ENCODE peak calls at places on chromosomes 4 and X, in ten cellular contexts. Y is heart right ventricle, N is ovary, W is GM23338, H is cardiac fibroblast, L is aorta, G is coronary artery, R is AG09309, Q is prostate gland, M is left lung. Z is an unnamed sample.

GRCh38 chrX:140501321-140501720 is 3.5 kb downstream of the SOX3 start:
- DNase-seq in Y (no peak), N (no peak), W (peak), H (no peak), L (no peak), G (no peak), R (no peak), Q (no peak), M (no peak), Z (no peak)

GRCh38 chr4:169070071-169070894 is 60.2 kb upstream of the CBR4 start:
- DNase-seq in Y (peak), N (peak), W (peak), H (peak), L (peak), G (no peak), R (peak), Q (peak), M (no peak), Z (peak)

GRCh38 chrX:135295238-135295943 is 13.9 kb upstream of the ETDC start:
- DNase-seq in Y (peak), N (no peak), W (peak), H (peak), L (peak), G (no peak), R (no peak), Q (no peak), M (peak), Z (no peak)

GRCh38 chr4:153798436-153798835 is 9.6 kb upstream of the SFRP2 start:
- DNase-seq in Y (no peak), N (no peak), W (no peak), H (no peak), L (no peak), G (no peak), R (no peak), Q (no peak), M (no peak), Z (no peak)

GRCh38 chr4:128880662-128881061 is 71.2 kb downstream of the JADE1 start:
- DNase-seq in Y (no peak), N (no peak), W (no peak), H (peak), L (no peak), G (no peak), R (no peak), Q (no peak), M (no peak), Z (no peak)

GRCh38 chrX:37454537-37455285 is 105.5 kb downstream of the PRRG1 start:
- DNase-seq in Y (no peak), N (no peak), W (peak), H (peak), L (no peak), G (no peak), R (no peak), Q (no peak), M (no peak), Z (peak)

GRCh38 chrX:136802515-136802914 is 21.8 kb upstream of the ARHGEF6 start:
- DNase-seq in Y (no peak), N (no peak), W (no peak), H (no peak), L (no peak), G (no peak), R (no peak), Q (no peak), M (no peak), Z (no peak)

GRCh38 chrX:129472116-129472515 is 51.2 kb downstream of the SMARCA1 start:
- DNase-seq in Y (no peak), N (no peak), W (no peak), H (peak), L (no peak), G (no peak), R (no peak), Q (peak), M (no peak), Z (no peak)

GRCh38 chr4:3316146-3316545 is 23.3 kb downstream of the RGS12 start:
- DNase-seq in Y (no peak), N (peak), W (no peak), H (no peak), L (peak), G (peak), R (no peak), Q (no peak), M (no peak), Z (no peak)

GRCh38 chr4:3832536-3833220 is 66.5 kb downstream of the ADRA2C start:
- DNase-seq in Y (peak), N (no peak), W (no peak), H (no peak), L (peak), G (no peak), R (no peak), Q (no peak), M (peak), Z (no peak)

GRCh38 chr4:122285285-122285684 is 93.5 kb upstream of the ADAD1 start:
- DNase-seq in Y (no peak), N (no peak), W (no peak), H (peak), L (no peak), G (no peak), R (no peak), Q (no peak), M (no peak), Z (no peak)

GRCh38 chrX:132270699-132271098 is 51.5 kb upstream of the RAP2C start:
- DNase-seq in Y (no peak), N (peak), W (no peak), H (peak), L (no peak), G (no peak), R (peak), Q (no peak), M (no peak), Z (peak)

GRCh38 chr4:11338990-11339782 is 89.5 kb downstream of the HS3ST1 start:
- DNase-seq in Y (no peak), N (no peak), W (no peak), H (no peak), L (no peak), G (no peak), R (no peak), Q (no peak), M (no peak), Z (no peak)

GRCh38 chr4:166198921-166199320 is 325.9 kb downstream of the TLL1 start:
- DNase-seq in Y (no peak), N (no peak), W (no peak), H (no peak), L (no peak), G (no peak), R (no peak), Q (no peak), M (no peak), Z (no peak)

GRCh38 chr4:54659213-54660144 is 1.7 kb downstream of the KIT start:
- DNase-seq in Y (no peak), N (peak), W (peak), H (peak), L (no peak), G (no peak), R (no peak), Q (no peak), M (no peak), Z (no peak)

GRCh38 chrX:11381464-11381863 is 88.3 kb downstream of the AMELX start:
- DNase-seq in Y (no peak), N (peak), W (peak), H (peak), L (peak), G (no peak), R (peak), Q (peak), M (no peak), Z (no peak)

GRCh38 chrX:115719171-115719570 is 158.2 kb downstream of the PLS3 start:
- DNase-seq in Y (no peak), N (no peak), W (no peak), H (no peak), L (no peak), G (no peak), R (no peak), Q (no peak), M (no peak), Z (no peak)

GRCh38 chr4:11440481-11441181 is 11.9 kb upstream of the HS3ST1 start:
- DNase-seq in Y (no peak), N (no peak), W (no peak), H (no peak), L (no peak), G (no peak), R (no peak), Q (no peak), M (no peak), Z (no peak)

GRCh38 chr4:122602277-122603142 is 18.4 kb downstream of the IL21 start:
- DNase-seq in Y (no peak), N (no peak), W (peak), H (peak), L (no peak), G (no peak), R (peak), Q (peak), M (no peak), Z (peak)

GRCh38 chr4:66842401-66842800 is 702.9 kb downstream of the CENPC start:
- DNase-seq in Y (no peak), N (no peak), W (no peak), H (no peak), L (no peak), G (no peak), R (no peak), Q (no peak), M (no peak), Z (no peak)

GRCh38 chrX:15549189-15550012 is 48.8 kb downstream of the BMX start:
- DNase-seq in Y (no peak), N (no peak), W (no peak), H (no peak), L (no peak), G (no peak), R (no peak), Q (no peak), M (no peak), Z (no peak)

GRCh38 chrX:97046861-97047260 is 163.2 kb downstream of the RPA4 start:
- DNase-seq in Y (no peak), N (no peak), W (no peak), H (no peak), L (no peak), G (no peak), R (no peak), Q (no peak), M (no peak), Z (no peak)

GRCh38 chrX:119481218-119481875 is 13.1 kb downstream of the SLC25A5 start:
- DNase-seq in Y (peak), N (no peak), W (no peak), H (no peak), L (no peak), G (no peak), R (no peak), Q (no peak), M (no peak), Z (no peak)

GRCh38 chrX:6226646-6227444 is 1.8 kb downstream of the NLGN4X start:
- DNase-seq in Y (peak), N (peak), W (peak), H (no peak), L (no peak), G (no peak), R (no peak), Q (no peak), M (peak), Z (no peak)

GRCh38 chr4:19213388-19213787 is 1038.3 kb upstream of the SLIT2 start:
- DNase-seq in Y (no peak), N (no peak), W (no peak), H (no peak), L (no peak), G (no peak), R (no peak), Q (no peak), M (no peak), Z (no peak)

GRCh38 chr4:122826596-122827257 is at the start of gene FGF2:
- DNase-seq in Y (peak), N (peak), W (peak), H (peak), L (peak), G (peak), R (no peak), Q (peak), M (peak), Z (no peak)

GRCh38 chr4:124997124-124997523 is 284.6 kb upstream of the ANKRD50 start:
- DNase-seq in Y (no peak), N (no peak), W (no peak), H (no peak), L (no peak), G (no peak), R (no peak), Q (no peak), M (no peak), Z (no peak)

GRCh38 chr4:186068581-186069402 is at the start of gene TLR3:
- DNase-seq in Y (no peak), N (no peak), W (no peak), H (peak), L (no peak), G (no peak), R (no peak), Q (no peak), M (no peak), Z (no peak)

GRCh38 chr4:137310593-137311490 is 221.5 kb downstream of the PCDH18 start:
- DNase-seq in Y (no peak), N (no peak), W (no peak), H (peak), L (no peak), G (no peak), R (peak), Q (no peak), M (no peak), Z (no peak)

GRCh38 chr4:151324449-151325319 is 721 bp downstream of the SH3D19 start:
- DNase-seq in Y (peak), N (peak), W (peak), H (peak), L (peak), G (peak), R (no peak), Q (peak), M (peak), Z (no peak)

GRCh38 chr4:62709618-62710252 is 1509.6 kb downstream of the ADGRL3 start:
- DNase-seq in Y (no peak), N (no peak), W (peak), H (peak), L (no peak), G (no peak), R (no peak), Q (no peak), M (no peak), Z (no peak)

GRCh38 chr4:169100656-169101055 is 90.6 kb upstream of the CBR4 start:
- DNase-seq in Y (no peak), N (no peak), W (no peak), H (no peak), L (no peak), G (no peak), R (no peak), Q (no peak), M (no peak), Z (no peak)

GRCh38 chrX:1306909-1307625 is 29.5 kb upstream of the IL3RA start:
- DNase-seq in Y (no peak), N (no peak), W (peak), H (no peak), L (no peak), G (no peak), R (no peak), Q (no peak), M (peak), Z (no peak)

GRCh38 chrX:7771788-7772438 is 71.1 kb upstream of the VCX start:
- DNase-seq in Y (no peak), N (no peak), W (no peak), H (no peak), L (no peak), G (no peak), R (no peak), Q (no peak), M (no peak), Z (no peak)

GRCh38 chr4:163164110-163164509 is 2.6 kb downstream of the NAF1 start:
- DNase-seq in Y (no peak), N (no peak), W (no peak), H (no peak), L (no peak), G (no peak), R (no peak), Q (no peak), M (no peak), Z (no peak)

GRCh38 chr4:163165217-163166017 is 1.3 kb downstream of the NAF1 start:
- DNase-seq in Y (no peak), N (no peak), W (no peak), H (no peak), L (no peak), G (no peak), R (no peak), Q (no peak), M (no peak), Z (no peak)

GRCh38 chr4:163166041-163166579 is 580 bp downstream of the NAF1 start:
- DNase-seq in Y (peak), N (peak), W (peak), H (peak), L (peak), G (peak), R (no peak), Q (peak), M (peak), Z (no peak)

GRCh38 chr4:163167333-163167626 is 590 bp upstream of the NAF1 start:
- DNase-seq in Y (no peak), N (no peak), W (peak), H (peak), L (no peak), G (no peak), R (no peak), Q (no peak), M (no peak), Z (no peak)

GRCh38 chr4:163164591-163164990 is 2.1 kb downstream of the NAF1 start:
- DNase-seq in Y (no peak), N (no peak), W (no peak), H (no peak), L (no peak), G (no peak), R (no peak), Q (no peak), M (no peak), Z (peak)
- H3K4me3 ChIP-seq in Y (peak), N (peak), W (peak), H (no peak), L (peak), G (peak), R (no peak), Q (peak), M (no peak), Z (peak)

DNA sequence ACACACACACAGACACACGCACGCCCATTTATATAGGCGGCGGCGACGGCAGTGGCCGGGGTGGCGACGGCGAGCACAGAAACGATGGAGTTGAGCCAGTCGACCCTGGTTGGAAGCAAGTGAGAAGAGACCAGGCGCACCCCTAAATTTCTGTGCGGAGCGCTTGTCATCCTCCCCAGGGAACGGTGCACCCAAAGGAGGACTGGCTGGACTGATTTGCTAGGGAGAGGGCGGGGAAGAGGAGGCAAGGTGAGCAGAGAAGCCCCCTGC is 296 bp downstream of the NHS start:
- DNase-seq in Y (no peak), N (no peak), W (no peak), H (peak), L (no peak), G (no peak), R (no peak), Q (no peak), M (no peak), Z (no peak)
- H3K4me3 ChIP-seq in Y (peak), N (peak), W (peak), H (peak), L (peak), G (peak), R (peak), Q (peak), M (peak), Z (peak)

GRCh38 chr4:41161355-41161754 is 53.0 kb downstream of the APBB2 start:
- DNase-seq in Y (no peak), N (no peak), W (no peak), H (no peak), L (no peak), G (no peak), R (no peak), Q (no peak), M (no peak), Z (no peak)

GRCh38 chr4:41160010-41160789 is 54.1 kb downstream of the APBB2 start:
- DNase-seq in Y (no peak), N (no peak), W (no peak), H (peak), L (no peak), G (no peak), R (no peak), Q (no peak), M (no peak), Z (no peak)

GRCh38 chr4:41160856-41161255 is 53.5 kb downstream of the APBB2 start:
- DNase-seq in Y (no peak), N (no peak), W (no peak), H (no peak), L (no peak), G (no peak), R (no peak), Q (no peak), M (no peak), Z (no peak)

GRCh38 chr4:41167191-41167590 is 47.2 kb downstream of the APBB2 start:
- DNase-seq in Y (no peak), N (no peak), W (no peak), H (no peak), L (no peak), G (no peak), R (no peak), Q (no peak), M (no peak), Z (no peak)

GRCh38 chr4:41164405-41164804 is 49.9 kb downstream of the APBB2 start:
- DNase-seq in Y (no peak), N (no peak), W (no peak), H (no peak), L (no peak), G (no peak), R (no peak), Q (no peak), M (no peak), Z (no peak)
- H3K4me3 ChIP-seq in Y (no peak), N (no peak), W (no peak), H (no peak), L (no peak), G (no peak), R (no peak), Q (no peak), M (no peak), Z (no peak)

GRCh38 chr4:158903079-158903456 is 134.2 kb downstream of the FNIP2 start:
- DNase-seq in Y (no peak), N (no peak), W (no peak), H (no peak), L (no peak), G (no peak), R (no peak), Q (no peak), M (no peak), Z (no peak)
- H3K4me3 ChIP-seq in Y (no peak), N (no peak), W (no peak), H (no peak), L (no peak), G (no peak), R (no peak), Q (no peak), M (no peak), Z (no peak)

GRCh38 chr4:80098635-80099034 is 25.6 kb upstream of the ANTXR2 start:
- DNase-seq in Y (no peak), N (no peak), W (no peak), H (no peak), L (no peak), G (no peak), R (no peak), Q (no peak), M (no peak), Z (no peak)

GRCh38 chr4:80096175-80096850 is 23.3 kb upstream of the ANTXR2 start:
- DNase-seq in Y (no peak), N (no peak), W (no peak), H (no peak), L (no peak), G (no peak), R (no peak), Q (peak), M (no peak), Z (no peak)

GRCh38 chr4:80094191-80094590 is 21.2 kb upstream of the ANTXR2 start:
- DNase-seq in Y (no peak), N (no peak), W (no peak), H (peak), L (no peak), G (no peak), R (no peak), Q (no peak), M (no peak), Z (no peak)

GRCh38 chr4:80099671-80100070 is 26.6 kb upstream of the ANTXR2 start:
- DNase-seq in Y (no peak), N (no peak), W (peak), H (no peak), L (no peak), G (no peak), R (no peak), Q (no peak), M (no peak), Z (no peak)

GRCh38 chr4:80097395-80098177 is 24.6 kb upstream of the ANTXR2 start:
- DNase-seq in Y (no peak), N (peak), W (no peak), H (peak), L (peak), G (no peak), R (peak), Q (no peak), M (no peak), Z (no peak)
- H3K4me3 ChIP-seq in Y (no peak), N (no peak), W (no peak), H (no peak), L (no peak), G (no peak), R (no peak), Q (no peak), M (no peak), Z (no peak)

DNA sequence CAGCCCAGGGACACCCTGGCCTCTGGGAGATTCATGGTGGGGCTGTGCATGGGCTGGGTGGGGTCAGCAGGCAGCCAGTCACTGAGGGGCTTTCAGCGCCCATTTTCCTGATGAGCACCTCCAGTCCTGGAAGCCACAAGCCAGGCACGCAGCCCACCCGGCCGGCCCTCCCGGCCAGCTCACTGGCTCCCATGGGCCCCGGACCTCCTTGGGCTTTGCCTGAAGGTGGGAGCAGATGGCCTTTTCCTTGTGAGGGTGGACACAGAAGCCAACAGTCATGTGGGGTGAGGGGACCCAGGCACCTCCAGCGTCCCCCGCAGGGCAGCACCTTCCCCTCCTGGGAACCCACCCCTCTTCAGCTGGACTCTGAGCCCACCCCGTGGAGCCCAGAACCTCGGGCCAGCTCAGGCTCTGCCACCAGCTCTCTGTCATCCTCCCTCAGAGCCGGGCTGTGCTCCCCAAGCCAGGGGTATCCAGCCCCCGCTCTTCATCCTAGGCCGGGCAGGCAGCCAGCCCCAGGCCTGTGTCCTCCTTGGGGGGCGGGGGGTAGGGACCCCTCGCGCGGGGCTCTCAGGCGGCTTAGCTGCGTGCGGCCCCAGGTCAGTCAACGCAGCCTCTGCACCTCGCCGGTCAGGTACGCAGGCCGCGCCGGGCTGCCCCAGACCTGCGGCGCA is 798 bp upstream of the FGFR3 start:
- DNase-seq in Y (no peak), N (no peak), W (no peak), H (no peak), L (no peak), G (no peak), R (no peak), Q (no peak), M (no peak), Z (no peak)
- H3K4me3 ChIP-seq in Y (no peak), N (no peak), W (peak), H (no peak), L (no peak), G (peak), R (no peak), Q (no peak), M (no peak), Z (no peak)